ENCODE peak calls at places on chromosomes 12 and 14, in ten cellular contexts. X is left colon, E is astrocyte of the cerebellum, L is posterior vena cava, M is renal cortical epithelial cell, S is NCI-H446, T is pons, Q is D341Med, A is AG08395, Z is hippocampal formation. O is an unnamed sample.

GRCh38 chr12:106113042-106113441 is 25.7 kb downstream of the NUAK1 start:
- DNase-seq in S (no peak), Z (no peak), L (no peak), A (peak), Q (no peak), M (peak), E (no peak), X (no peak), T (peak), O (no peak)

GRCh38 chr14:101201535-101202125 is 298.1 kb upstream of the RTL1 start:
- DNase-seq in L (peak), Q (no peak), M (no peak), S (no peak), Z (no peak), A (no peak), X (no peak), T (no peak), E (no peak), O (no peak)

GRCh38 chr12:53049582-53050318 is at the start of gene TNS2:
- DNase-seq in Z (no peak), T (peak), E (no peak), M (peak), Q (peak), X (peak), A (peak), S (no peak), L (peak), O (no peak)

GRCh38 chr12:82474798-82475184 is 116.5 kb downstream of the METTL25 start:
- DNase-seq in S (no peak), E (no peak), X (no peak), M (peak), A (peak), T (no peak), L (no peak), Z (no peak), Q (no peak), O (no peak)

GRCh38 chr14:53027562-53027961 is 76.7 kb upstream of the FERMT2 start:
- DNase-seq in A (no peak), T (no peak), X (no peak), L (no peak), M (no peak), Z (no peak), Q (no peak), E (no peak), S (no peak), O (no peak)

GRCh38 chr12:47856094-47856493 is 36.4 kb upstream of the HDAC7 start:
- DNase-seq in A (no peak), X (no peak), S (no peak), M (no peak), E (no peak), T (no peak), Q (no peak), Z (no peak), L (no peak), O (no peak)

GRCh38 chr12:116319316-116319715 is 41.8 kb upstream of the MED13L start:
- DNase-seq in Q (no peak), M (no peak), E (peak), Z (no peak), X (no peak), L (no peak), T (no peak), A (peak), S (peak), O (no peak)

GRCh38 chr14:94713115-94713514 is 56.8 kb downstream of the GSC start:
- DNase-seq in T (no peak), X (no peak), A (no peak), Q (no peak), E (no peak), Z (no peak), L (no peak), M (no peak), S (no peak), O (no peak)

GRCh38 chr12:122009741-122010140 is 11.9 kb upstream of the BCL7A start:
- DNase-seq in Q (no peak), L (no peak), Z (no peak), S (no peak), A (no peak), E (no peak), T (no peak), M (no peak), X (no peak), O (no peak)